ENCODE peak calls at places on chromosomes 6 and 20, in six cellular contexts. R is AG10803, A is endothelial cell of umbilical vein, V is BJ, S is nephron progenitor cell, X is mucosa of descending colon. N is an unnamed sample.

GRCh38 chr6:167537816-167538215 is 212.9 kb downstream of the TTLL2 start:
- DNase-seq in A (no peak), V (no peak), R (no peak), X (no peak), S (no peak), N (no peak)

GRCh38 chr6:139625998-139626975 is 251.8 kb upstream of the CITED2 start:
- DNase-seq in R (peak), V (no peak), X (no peak), A (no peak), S (peak), N (no peak)

GRCh38 chr6:105806486-105806920 is 279.6 kb upstream of the PRDM1 start:
- DNase-seq in X (no peak), V (no peak), R (no peak), S (no peak), A (no peak), N (no peak)

GRCh38 chr6:96836579-96837137 is 619 bp downstream of the GPR63 start:
- DNase-seq in A (peak), X (no peak), S (no peak), V (no peak), R (no peak), N (no peak)

GRCh38 chr20:44142416-44142815 is 44.6 kb downstream of the JPH2 start:
- DNase-seq in S (peak), X (no peak), A (no peak), R (peak), V (peak), N (no peak)

GRCh38 chr6:20708367-20709124 is 174.3 kb downstream of the CDKAL1 start:
- DNase-seq in R (peak), X (no peak), V (no peak), A (no peak), S (no peak), N (no peak)

GRCh38 chr6:32140420-32141046 is 10.4 kb upstream of the FKBPL start:
- DNase-seq in X (no peak), V (no peak), S (no peak), R (no peak), A (no peak), N (no peak)

GRCh38 chr6:79927758-79928157 is 19.6 kb downstream of the ELOVL4 start:
- DNase-seq in R (no peak), S (no peak), A (no peak), V (no peak), X (no peak), N (no peak)

GRCh38 chr6:164109770-164110140 is 695.2 kb downstream of the QKI start:
- DNase-seq in R (peak), A (peak), V (no peak), S (peak), X (no peak), N (no peak)

GRCh38 chr6:43838276-43839036 is 68.4 kb downstream of the VEGFA start:
- DNase-seq in X (no peak), A (peak), V (peak), S (peak), R (peak), N (peak)

GRCh38 chr6:163048345-163048744 is 320.6 kb downstream of the PACRG start:
- DNase-seq in R (no peak), S (no peak), V (no peak), A (no peak), X (no peak), N (no peak)

GRCh38 chr6:34273242-34273805 is 24.5 kb upstream of the SMIM29 start:
- DNase-seq in V (no peak), S (no peak), R (peak), A (peak), X (no peak), N (no peak)

GRCh38 chr6:34274129-34274528 is 25.3 kb upstream of the SMIM29 start:
- DNase-seq in X (no peak), V (no peak), S (no peak), A (no peak), R (no peak), N (no peak)

GRCh38 chr6:34275128-34275804 is 26.5 kb upstream of the SMIM29 start:
- DNase-seq in V (no peak), A (no peak), R (no peak), S (no peak), X (no peak), N (no peak)

GRCh38 chr6:34276191-34276590 is 27.4 kb upstream of the SMIM29 start:
- DNase-seq in A (no peak), R (no peak), V (no peak), X (no peak), S (no peak), N (no peak)

GRCh38 chr6:34272022-34272926 is 23.5 kb upstream of the SMIM29 start:
- DNase-seq in V (no peak), A (no peak), S (no peak), R (no peak), X (peak), N (no peak)
- TF ChIP-seq CTCF in V (no peak), A (peak), S (no peak), R (no peak), X (no peak), N (peak)

DNA sequence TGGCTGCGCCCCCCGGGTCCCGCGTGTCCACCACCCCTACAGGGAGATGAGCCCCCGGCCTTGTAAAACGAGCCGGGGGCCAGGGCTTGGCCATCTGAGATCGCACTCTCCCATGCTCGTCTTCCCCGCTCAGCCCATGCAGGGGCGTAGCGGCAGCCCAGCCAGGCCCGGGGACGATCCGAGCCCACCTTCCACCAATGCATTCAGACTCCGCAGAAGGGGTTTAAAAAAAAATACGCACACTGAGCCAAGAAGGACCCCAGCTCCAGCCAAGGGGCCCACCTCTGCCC is 350 bp downstream of the GSTA4 start:
- DNase-seq in X (peak), V (no peak), A (no peak), R (peak), S (peak), N (no peak)
- TF ChIP-seq CTCF in X (no peak), V (no peak), A (no peak), R (no peak), S (no peak), N (no peak)

DNA sequence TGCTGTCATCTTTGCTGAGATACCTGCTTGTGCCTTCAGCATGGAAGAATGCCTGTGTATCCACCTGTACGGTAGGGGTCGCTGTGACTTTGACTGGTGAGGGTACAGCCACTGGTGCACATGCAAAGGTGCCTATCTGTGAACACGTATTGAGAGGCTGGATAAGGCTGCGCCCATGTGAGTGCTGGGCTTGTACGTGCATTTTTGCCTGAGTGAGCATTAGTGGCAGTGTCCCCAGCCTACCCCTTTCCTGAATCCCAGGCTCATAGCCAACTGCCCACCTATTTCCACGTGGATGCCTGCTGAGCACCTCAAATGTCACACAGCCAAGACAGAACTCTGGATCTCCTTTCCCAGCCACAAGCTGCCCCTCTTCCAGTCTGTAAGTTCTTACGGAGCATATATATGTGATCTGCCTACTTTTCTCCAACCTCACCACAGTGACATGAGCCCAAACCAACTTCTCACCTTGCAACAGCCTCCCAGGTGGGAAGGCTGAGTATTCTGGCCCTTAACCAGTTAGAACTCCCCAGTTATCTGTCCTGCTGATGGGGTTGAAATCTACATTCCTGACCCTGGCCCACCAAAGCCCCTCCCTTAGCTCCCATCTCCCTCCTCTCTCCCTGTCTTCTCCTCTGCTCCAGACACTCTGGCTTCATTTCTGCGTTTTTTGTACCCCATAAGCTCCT is 1.1 kb upstream of the SLC2A10 start:
- DNase-seq in S (no peak), V (no peak), R (no peak), A (no peak), X (peak), N (no peak)
- TF ChIP-seq CTCF in S (peak), V (peak), R (peak), A (peak), X (peak), N (peak)

DNA sequence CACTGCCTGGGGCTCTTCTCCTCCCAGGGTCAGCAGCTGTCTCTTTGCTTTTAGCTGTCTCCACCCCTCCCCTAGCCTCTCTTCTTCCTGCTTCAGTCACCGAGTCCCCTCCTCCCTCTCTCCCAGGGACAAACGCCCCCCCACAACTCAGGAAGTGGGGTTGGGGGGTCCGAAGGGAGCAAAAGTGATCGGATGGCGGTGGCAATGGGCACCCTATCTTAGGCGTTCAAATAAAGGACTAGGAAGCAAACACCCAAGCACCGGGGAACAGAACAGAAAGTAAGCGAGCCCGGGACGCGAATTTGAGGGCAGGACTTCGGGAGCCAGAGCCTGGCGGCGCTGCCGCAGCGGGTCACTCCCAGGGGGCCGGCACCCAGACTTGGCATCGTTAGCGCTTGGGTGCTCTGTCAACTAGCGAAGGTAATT is 951 bp upstream of the ITPR3 start:
- DNase-seq in S (peak), A (peak), V (no peak), R (no peak), X (peak), N (peak)
- TF ChIP-seq CTCF in S (no peak), A (no peak), V (peak), R (no peak), X (no peak), N (no peak)

GRCh38 chr6:84224251-84224650 is 3.2 kb downstream of the CEP162 start:
- DNase-seq in X (no peak), A (no peak), V (peak), S (no peak), R (peak), N (peak)

GRCh38 chr6:84222426-84222825 is 5.0 kb downstream of the CEP162 start:
- DNase-seq in X (no peak), A (no peak), S (no peak), V (no peak), R (no peak), N (no peak)

GRCh38 chr6:84218091-84218490 is 9.4 kb downstream of the CEP162 start:
- DNase-seq in S (no peak), X (no peak), R (no peak), V (no peak), A (no peak), N (no peak)

GRCh38 chr6:84220809-84221409 is 6.5 kb downstream of the CEP162 start:
- DNase-seq in S (no peak), A (peak), R (peak), X (no peak), V (no peak), N (peak)
- TF ChIP-seq CTCF in S (peak), A (no peak), R (peak), X (no peak), V (peak), N (peak)

GRCh38 chr20:53678315-53678989 is 84.8 kb upstream of the ZNF217 start:
- DNase-seq in R (no peak), V (no peak), S (no peak), X (no peak), A (no peak), N (no peak)
- TF ChIP-seq CTCF in R (peak), V (no peak), S (no peak), X (no peak), A (no peak), N (peak)